ENCODE peak calls at places on chromosomes 5 and 9, in four cellular contexts. One of them, this sample, is unnamed.
A peak's percentile ranks its signal among the peaks of the same experiment; 100 is the strongest.

GRCh38 chr9:35954942-35955546 is 2.9 kb downstream of the OR2S2 start:
- DNase-seq in CD4-positive, alpha-beta T cell: peak; percentile 26
- DNase-seq in dorsolateral prefrontal cortex: no peak
- DNase-seq in cardiac muscle cell: peak; percentile 89
- DNase-seq in this sample: peak; percentile 33

GRCh38 chr9:82604947-82605656 is 457.8 kb downstream of the RASEF start:
- DNase-seq in CD4-positive, alpha-beta T cell: no peak
- DNase-seq in dorsolateral prefrontal cortex: no peak
- DNase-seq in cardiac muscle cell: peak; percentile 32
- DNase-seq in this sample: no peak

GRCh38 chr5:169751490-169751889 is 114.4 kb downstream of the DOCK2 start:
- DNase-seq in CD4-positive, alpha-beta T cell: no peak
- DNase-seq in dorsolateral prefrontal cortex: no peak
- DNase-seq in cardiac muscle cell: no peak
- DNase-seq in this sample: no peak

GRCh38 chr9:124784503-124784902 is 7.6 kb downstream of the OLFML2A start:
- DNase-seq in CD4-positive, alpha-beta T cell: no peak
- DNase-seq in dorsolateral prefrontal cortex: no peak
- DNase-seq in cardiac muscle cell: peak; percentile 43
- DNase-seq in this sample: no peak

GRCh38 chr9:103789686-103790085 is 304.4 kb upstream of the SMC2 start:
- DNase-seq in CD4-positive, alpha-beta T cell: no peak
- DNase-seq in dorsolateral prefrontal cortex: no peak
- DNase-seq in cardiac muscle cell: peak; percentile 7
- DNase-seq in this sample: no peak

GRCh38 chr5:103780794-103781193 is 218.2 kb upstream of the NUDT12 start:
- DNase-seq in CD4-positive, alpha-beta T cell: no peak
- DNase-seq in dorsolateral prefrontal cortex: no peak
- DNase-seq in cardiac muscle cell: no peak
- DNase-seq in this sample: no peak

GRCh38 chr5:151815051-151815450 is 43.3 kb downstream of the G3BP1 start:
- DNase-seq in CD4-positive, alpha-beta T cell: no peak
- DNase-seq in dorsolateral prefrontal cortex: no peak
- DNase-seq in cardiac muscle cell: no peak
- DNase-seq in this sample: no peak

GRCh38 chr9:134502261-134503211 is 139.1 kb upstream of the COL5A1 start:
- DNase-seq in CD4-positive, alpha-beta T cell: no peak
- DNase-seq in dorsolateral prefrontal cortex: peak; percentile 49
- DNase-seq in cardiac muscle cell: peak; percentile 99
- DNase-seq in this sample: no peak

GRCh38 chr5:89110916-89111646 is 228.1 kb upstream of the MEF2C start:
- DNase-seq in CD4-positive, alpha-beta T cell: no peak
- DNase-seq in dorsolateral prefrontal cortex: no peak
- DNase-seq in cardiac muscle cell: no peak
- DNase-seq in this sample: no peak

GRCh38 chr5:151740336-151740942 is 18.0 kb downstream of the ATOX1 start:
- DNase-seq in CD4-positive, alpha-beta T cell: no peak
- DNase-seq in dorsolateral prefrontal cortex: no peak
- DNase-seq in cardiac muscle cell: peak; percentile 97
- DNase-seq in this sample: peak; percentile 54

GRCh38 chr9:14031015-14031414 is 282.9 kb downstream of the NFIB start:
- DNase-seq in CD4-positive, alpha-beta T cell: no peak
- DNase-seq in dorsolateral prefrontal cortex: no peak
- DNase-seq in cardiac muscle cell: peak; percentile 95
- DNase-seq in this sample: no peak

GRCh38 chr5:20570486-20570885 is 582.5 kb upstream of the CDH18 start:
- DNase-seq in CD4-positive, alpha-beta T cell: no peak
- DNase-seq in dorsolateral prefrontal cortex: no peak
- DNase-seq in cardiac muscle cell: no peak
- DNase-seq in this sample: no peak

GRCh38 chr5:20575515-20575914 is 587.5 kb upstream of the CDH18 start:
- DNase-seq in CD4-positive, alpha-beta T cell: no peak
- DNase-seq in dorsolateral prefrontal cortex: no peak
- DNase-seq in cardiac muscle cell: peak; percentile 14
- DNase-seq in this sample: no peak

GRCh38 chr5:20574576-20574975 is 586.6 kb upstream of the CDH18 start:
- DNase-seq in CD4-positive, alpha-beta T cell: no peak
- DNase-seq in dorsolateral prefrontal cortex: no peak
- DNase-seq in cardiac muscle cell: no peak
- DNase-seq in this sample: no peak

DNA sequence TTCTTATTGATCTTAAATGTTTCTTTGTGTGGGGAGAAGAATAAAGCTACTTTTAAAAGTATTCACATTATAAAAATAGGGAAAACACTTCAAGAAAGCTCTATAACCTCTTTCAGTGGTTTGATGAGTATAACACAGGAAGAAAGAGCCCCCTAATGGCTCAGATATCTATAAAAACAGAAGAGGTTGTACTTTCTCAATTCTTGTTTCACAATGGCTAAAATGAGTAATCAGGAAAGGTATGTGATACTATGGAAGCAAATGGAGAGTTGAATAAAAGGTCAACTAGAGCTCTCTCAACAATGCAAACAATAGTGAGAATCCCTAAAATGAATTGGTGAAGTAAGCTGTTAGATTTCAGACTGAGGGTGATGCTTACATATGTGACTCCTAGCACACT is 584.6 kb upstream of the CDH18 start:
- DNase-seq in CD4-positive, alpha-beta T cell: no peak
- DNase-seq in dorsolateral prefrontal cortex: no peak
- DNase-seq in cardiac muscle cell: peak; percentile 89
- DNase-seq in this sample: no peak
- TF ChIP-seq CTCF in CD4-positive, alpha-beta T cell: no peak
- TF ChIP-seq CTCF in dorsolateral prefrontal cortex: no peak
- TF ChIP-seq CTCF in cardiac muscle cell: peak; percentile 45
- TF ChIP-seq CTCF in this sample: no peak

GRCh38 chr5:116115163-116115562 is 30.3 kb downstream of the COMMD10 start:
- DNase-seq in CD4-positive, alpha-beta T cell: no peak
- DNase-seq in dorsolateral prefrontal cortex: no peak
- DNase-seq in cardiac muscle cell: no peak
- DNase-seq in this sample: no peak
- TF ChIP-seq CTCF in CD4-positive, alpha-beta T cell: no peak
- TF ChIP-seq CTCF in dorsolateral prefrontal cortex: no peak
- TF ChIP-seq CTCF in cardiac muscle cell: no peak
- TF ChIP-seq CTCF in this sample: no peak

GRCh38 chr5:87079219-87079618 is 188.5 kb upstream of the RASA1 start:
- DNase-seq in CD4-positive, alpha-beta T cell: no peak
- DNase-seq in dorsolateral prefrontal cortex: no peak
- DNase-seq in cardiac muscle cell: no peak
- DNase-seq in this sample: no peak

GRCh38 chr5:87076411-87076810 is 191.3 kb upstream of the RASA1 start:
- DNase-seq in CD4-positive, alpha-beta T cell: no peak
- DNase-seq in dorsolateral prefrontal cortex: no peak
- DNase-seq in cardiac muscle cell: no peak
- DNase-seq in this sample: no peak

GRCh38 chr5:87076931-87077330 is 190.8 kb upstream of the RASA1 start:
- DNase-seq in CD4-positive, alpha-beta T cell: no peak
- DNase-seq in dorsolateral prefrontal cortex: no peak
- DNase-seq in cardiac muscle cell: no peak
- DNase-seq in this sample: no peak

GRCh38 chr5:87081511-87082372 is 185.9 kb upstream of the RASA1 start:
- DNase-seq in CD4-positive, alpha-beta T cell: no peak
- DNase-seq in dorsolateral prefrontal cortex: no peak
- DNase-seq in cardiac muscle cell: peak; percentile 9
- DNase-seq in this sample: no peak
- TF ChIP-seq CTCF in CD4-positive, alpha-beta T cell: no peak
- TF ChIP-seq CTCF in dorsolateral prefrontal cortex: no peak
- TF ChIP-seq CTCF in cardiac muscle cell: no peak
- TF ChIP-seq CTCF in this sample: no peak

GRCh38 chr9:117414220-117414905 is 494 bp downstream of the ASTN2 start:
- DNase-seq in CD4-positive, alpha-beta T cell: no peak
- DNase-seq in dorsolateral prefrontal cortex: peak; percentile 64
- DNase-seq in cardiac muscle cell: peak; percentile 12
- DNase-seq in this sample: peak; percentile 37
- TF ChIP-seq CTCF in CD4-positive, alpha-beta T cell: no peak
- TF ChIP-seq CTCF in dorsolateral prefrontal cortex: no peak
- TF ChIP-seq CTCF in cardiac muscle cell: no peak
- TF ChIP-seq CTCF in this sample: no peak

This sample was measured in neural crest cell.